ENCODE peak calls at places on chromosomes 13 and 19, in four cellular contexts. F, Z, Y and Q are unnamed samples.

GRCh38 chr19:19997656-19998268 is 41.5 kb downstream of the ZNF682 start:
- DNase-seq in Y (no peak), Z (peak; percentile 8), F (peak; percentile 50), Q (no peak)

GRCh38 chr13:49241296-49241695 is 6.4 kb upstream of the CDADC1 start:
- DNase-seq in F (no peak), Z (no peak), Y (no peak), Q (no peak)

GRCh38 chr13:113413898-113414282 is 39.4 kb downstream of the ADPRHL1 start:
- DNase-seq in Y (no peak), Z (no peak), F (no peak), Q (no peak)

GRCh38 chr13:29888306-29888705 is 37.9 kb upstream of the UBL3 start:
- DNase-seq in Y (no peak), F (no peak), Z (no peak), Q (no peak)

GRCh38 chr19:13031917-13032623 is 36.8 kb downstream of the NFIX start:
- DNase-seq in Z (no peak), F (no peak), Y (peak; percentile 72), Q (no peak)

GRCh38 chr19:44757057-44757734 is 8.7 kb downstream of the BCL3 start:
- DNase-seq in F (peak; percentile 39), Y (no peak), Z (peak; percentile 29), Q (peak; percentile 53)

GRCh38 chr19:29628661-29629385 is 22.7 kb downstream of the POP4 start:
- DNase-seq in F (no peak), Y (no peak), Z (no peak), Q (no peak)

GRCh38 chr13:45413826-45414312 is 4.3 kb downstream of the SLC25A30 start:
- DNase-seq in Y (no peak), Z (no peak), F (no peak), Q (no peak)

GRCh38 chr19:3336680-3337523 is 29.5 kb upstream of the NFIC start:
- DNase-seq in Y (no peak), F (no peak), Z (no peak), Q (no peak)

GRCh38 chr19:8681345-8682021 is 17.1 kb downstream of the ACTL9 start:
- DNase-seq in Z (no peak), F (no peak), Y (peak; percentile 16), Q (no peak)

GRCh38 chr13:35136585-35136984 is 194.5 kb downstream of the NBEA start:
- DNase-seq in Y (no peak), F (no peak), Z (no peak), Q (no peak)

GRCh38 chr13:100357764-100358163 is 230.8 kb downstream of the GGACT start:
- DNase-seq in F (no peak), Z (no peak), Y (no peak), Q (no peak)

GRCh38 chr19:16148443-16149045 is 5.1 kb downstream of the HSH2D start:
- DNase-seq in F (no peak), Z (no peak), Y (no peak), Q (no peak)

GRCh38 chr13:99639126-99639525 is 137.9 kb downstream of the TM9SF2 start:
- DNase-seq in F (no peak), Z (no peak), Y (no peak), Q (no peak)

GRCh38 chr13:111171629-111172028 is 56.5 kb downstream of the ARHGEF7 start:
- DNase-seq in Z (no peak), F (no peak), Y (no peak), Q (no peak)

GRCh38 chr13:90103099-90103784 is 1244.2 kb upstream of the MIR17HG start:
- DNase-seq in Y (no peak), F (no peak), Z (no peak), Q (no peak)

GRCh38 chr19:36489920-36490415 is 607 bp upstream of the ZNF566 start:
- DNase-seq in Z (peak; percentile 70), Y (peak; percentile 82), F (no peak), Q (no peak)

GRCh38 chr13:61277877-61278276 is 137.8 kb downstream of the PCDH20 start:
- DNase-seq in Z (no peak), F (no peak), Y (no peak), Q (no peak)

GRCh38 chr13:48251616-48252081 is 18.6 kb downstream of the ITM2B start:
- DNase-seq in F (no peak), Z (no peak), Y (no peak), Q (no peak)

GRCh38 chr13:99421758-99422555 is 79.3 kb upstream of the TM9SF2 start:
- DNase-seq in Z (no peak), Y (no peak), F (no peak), Q (no peak)

GRCh38 chr13:52319876-52320275 is 86.1 kb downstream of the THSD1 start:
- DNase-seq in Z (no peak), F (no peak), Y (peak; percentile 15), Q (no peak)

GRCh38 chr13:101749584-101749983 is 297.1 kb downstream of the ITGBL1 start:
- DNase-seq in F (no peak), Z (no peak), Y (no peak), Q (no peak)

GRCh38 chr13:28494861-28495585 is at the start of gene FLT1:
- DNase-seq in Z (peak; percentile 27), Y (no peak), F (peak; percentile 96), Q (peak; percentile 74)

GRCh38 chr19:32349724-32350475 is 4.5 kb downstream of the ZNF507 start:
- DNase-seq in Y (peak; percentile 45), F (no peak), Z (no peak), Q (no peak)

GRCh38 chr19:54137913-54138776 is 583 bp downstream of the CNOT3 start:
- DNase-seq in Z (no peak), Y (no peak), F (peak; percentile 40), Q (no peak)

GRCh38 chr19:31448221-31448657 is 99.0 kb upstream of the TSHZ3 start:
- DNase-seq in F (no peak), Z (no peak), Y (no peak), Q (peak; percentile 53)

GRCh38 chr13:109159650-109160309 is 530.4 kb downstream of the MYO16 start:
- DNase-seq in F (no peak), Z (no peak), Y (no peak), Q (no peak)

GRCh38 chr19:45762870-45763631 is 6.0 kb downstream of the SIX5 start:
- DNase-seq in F (no peak), Y (no peak), Z (no peak), Q (no peak)

GRCh38 chr19:45763691-45764294 is 5.3 kb downstream of the SIX5 start:
- DNase-seq in F (no peak), Y (no peak), Z (no peak), Q (no peak)

GRCh38 chr19:45764947-45765346 is 4.1 kb downstream of the SIX5 start:
- DNase-seq in F (no peak), Y (no peak), Z (no peak), Q (no peak)

GRCh38 chr19:45765365-45766292 is 3.4 kb downstream of the SIX5 start:
- DNase-seq in F (no peak), Y (no peak), Z (no peak), Q (no peak)

GRCh38 chr19:45764487-45764886 is 4.6 kb downstream of the SIX5 start:
- DNase-seq in Y (no peak), Z (no peak), F (no peak), Q (no peak)
- TF ChIP-seq CTCF in Y (no peak), Z (no peak), F (peak; percentile 20), Q (no peak)

DNA sequence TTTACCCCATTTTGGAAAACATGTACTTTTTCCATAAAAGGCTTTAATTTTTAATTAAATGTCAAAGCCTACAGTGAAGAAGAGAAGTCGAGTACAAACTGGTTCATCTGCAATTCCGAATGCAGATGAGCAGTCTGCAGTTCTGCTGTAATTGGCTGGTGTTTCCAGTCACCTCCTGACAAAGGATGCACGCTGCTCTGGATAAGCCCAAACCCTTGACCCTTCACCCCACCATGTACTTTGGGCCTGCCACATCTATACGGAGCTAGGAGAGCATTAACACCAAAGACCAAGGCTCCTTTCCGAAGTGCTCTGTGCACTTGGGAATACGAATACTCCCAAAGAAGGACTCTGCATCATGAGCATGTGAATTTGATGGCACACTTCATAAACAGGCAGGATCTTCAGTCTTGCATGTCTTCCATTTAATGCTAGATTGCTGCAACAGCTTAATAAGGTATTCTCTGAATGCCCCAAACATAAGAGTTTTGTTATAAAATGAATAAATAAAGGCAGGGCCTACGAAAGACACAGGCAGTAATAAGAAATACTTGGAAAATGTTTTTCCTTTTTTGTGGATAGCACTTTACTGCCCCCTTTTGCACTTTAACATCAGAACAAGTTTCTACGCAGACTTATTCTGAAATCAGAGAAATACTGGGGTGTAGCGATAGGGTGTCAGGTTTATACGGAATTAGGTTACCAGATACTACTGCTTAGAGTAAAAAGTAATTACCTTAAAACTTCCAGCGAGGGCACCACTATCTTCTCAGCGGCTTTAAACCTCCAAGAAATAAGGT is 15.1 kb downstream of the EFNB2 start:
- DNase-seq in F (no peak), Y (peak; percentile 16), Z (no peak), Q (no peak)
- TF ChIP-seq CTCF in F (no peak), Y (peak; percentile 46), Z (peak; percentile 57), Q (no peak)

GRCh38 chr19:4624301-4624700 is 15.0 kb upstream of the TNFAIP8L1 start:
- DNase-seq in Y (no peak), F (no peak), Z (no peak), Q (no peak)

GRCh38 chr19:4620675-4621074 is 18.6 kb upstream of the TNFAIP8L1 start:
- DNase-seq in F (no peak), Y (no peak), Z (no peak), Q (no peak)

GRCh38 chr19:4624733-4625362 is 14.5 kb upstream of the TNFAIP8L1 start:
- DNase-seq in Y (peak; percentile 49), Z (no peak), F (no peak), Q (no peak)

GRCh38 chr19:4619668-4620294 is 19.5 kb upstream of the TNFAIP8L1 start:
- DNase-seq in Y (no peak), Z (no peak), F (no peak), Q (no peak)

DNA sequence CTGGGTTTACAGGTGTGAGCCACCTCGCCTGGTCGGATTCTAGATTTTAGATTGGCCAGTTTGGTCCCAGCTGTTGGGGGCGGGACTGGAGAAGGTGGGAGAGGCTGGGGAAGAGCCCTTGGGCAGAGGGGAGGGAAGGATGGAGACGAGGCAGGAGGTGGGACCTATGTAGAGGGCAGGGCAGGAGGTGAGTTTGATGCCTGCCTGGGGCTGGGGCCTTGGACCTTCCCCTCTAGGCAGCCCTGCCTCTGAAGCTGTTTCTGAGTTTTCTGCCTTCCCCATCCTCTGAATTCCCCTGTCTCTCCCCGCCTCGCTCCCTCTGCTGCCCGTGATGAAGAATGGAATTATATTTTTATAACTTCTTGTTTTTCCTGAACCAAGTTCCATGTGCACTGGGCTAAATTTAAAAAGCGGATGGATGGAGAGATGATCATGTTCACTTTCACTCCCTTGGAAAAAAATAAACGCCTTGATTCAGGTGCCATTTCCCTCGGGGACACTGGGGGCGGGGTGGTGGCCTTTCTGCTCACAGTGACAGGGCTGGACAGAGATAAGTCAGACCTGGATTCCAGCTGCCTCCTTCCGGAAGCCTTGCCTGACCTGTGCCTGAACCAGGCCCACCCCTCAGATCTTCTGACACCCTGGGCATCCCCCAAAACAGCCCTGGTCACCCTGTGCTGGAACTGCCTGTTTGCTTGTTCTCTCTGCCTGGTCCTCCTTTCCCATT is 16.5 kb upstream of the TNFAIP8L1 start:
- DNase-seq in Z (no peak), F (no peak), Y (no peak), Q (no peak)
- TF ChIP-seq CTCF in Z (no peak), F (no peak), Y (peak; percentile 17), Q (no peak)

GRCh38 chr19:38543807-38544568 is 73.8 kb downstream of the MAP4K1 start:
- DNase-seq in F (no peak), Y (peak; percentile 80), Z (no peak), Q (no peak)

GRCh38 chr19:38542040-38542439 is 75.7 kb downstream of the MAP4K1 start:
- DNase-seq in F (no peak), Y (no peak), Z (no peak), Q (no peak)

GRCh38 chr19:38543286-38543806 is 74.4 kb downstream of the MAP4K1 start:
- DNase-seq in F (no peak), Y (no peak), Z (no peak), Q (no peak)

GRCh38 chr19:38545596-38545995 is 72.2 kb downstream of the MAP4K1 start:
- DNase-seq in Y (no peak), F (no peak), Z (no peak), Q (no peak)

GRCh38 chr19:38544569-38545315 is 73.0 kb downstream of the MAP4K1 start:
- DNase-seq in Z (no peak), F (no peak), Y (no peak), Q (no peak)
- TF ChIP-seq CTCF in Z (peak; percentile 24), F (no peak), Y (peak; percentile 5), Q (peak; percentile 16)